ENCODE peak calls at places on chromosomes 4 and X, in seven cellular contexts. Y, T, V, F, R, A and Z are unnamed samples. For H3K4me1 and H3K9me3, the result is how much of the 10 kb centered on the place peaks cover.

GRCh38 chr4:3438847-3439180 is 3.0 kb upstream of the HGFAC start:
- DNase-seq in Y (no peak), T (no peak), V (no peak), F (no peak), R (no peak), A (no peak), Z (no peak)

GRCh38 chr4:100431416-100431815 is 86.4 kb downstream of the EMCN start:
- DNase-seq in Y (no peak), T (no peak), V (no peak), F (no peak), R (no peak), A (no peak), Z (no peak)

GRCh38 chr4:169658196-169658595 is 37.8 kb downstream of the CLCN3 start:
- DNase-seq in Y (no peak), T (no peak), V (no peak), F (no peak), R (no peak), A (no peak), Z (no peak)

GRCh38 chr4:68256284-68256683 is 10.8 kb upstream of the TMPRSS11B start:
- DNase-seq in Y (no peak), T (no peak), V (no peak), F (no peak), R (no peak), A (no peak), Z (no peak)

GRCh38 chr4:101961144-101961543 is 170.6 kb downstream of the BANK1 start:
- DNase-seq in Y (no peak), T (no peak), V (no peak), F (no peak), R (no peak), A (peak), Z (no peak)

GRCh38 chrX:134592303-134592702 is 66.0 kb downstream of the PLAC1 start:
- DNase-seq in Y (no peak), T (no peak), V (no peak), F (no peak), R (no peak), A (no peak), Z (no peak)

GRCh38 chrX:1581132-1581531 is 10.3 kb upstream of the AKAP17A start:
- DNase-seq in Y (peak), T (peak), V (peak), F (peak), R (no peak), A (peak), Z (peak)

GRCh38 chr4:40309250-40309774 is 25.8 kb upstream of the CHRNA9 start:
- DNase-seq in Y (peak), T (peak), V (peak), F (peak), R (peak), A (peak), Z (peak)

GRCh38 chr4:114998316-114998715 is 115.1 kb downstream of the NDST4 start:
- DNase-seq in Y (no peak), T (no peak), V (no peak), F (no peak), R (no peak), A (no peak), Z (no peak)

GRCh38 chrX:134542485-134542884 is 82.5 kb downstream of the HPRT1 start:
- DNase-seq in Y (no peak), T (peak), V (no peak), F (no peak), R (no peak), A (peak), Z (no peak)

GRCh38 chrX:70132877-70133302 is 357 bp upstream of the IGBP1 start:
- DNase-seq in Y (no peak), T (no peak), V (no peak), F (no peak), R (no peak), A (no peak), Z (no peak)

GRCh38 chrX:147565239-147565638 is 346.5 kb upstream of the FMR1 start:
- DNase-seq in Y (no peak), T (no peak), V (no peak), F (no peak), R (no peak), A (no peak), Z (no peak)

GRCh38 chr4:78369691-78370090 is 181.9 kb upstream of the ANXA3 start:
- DNase-seq in Y (no peak), T (peak), V (no peak), F (no peak), R (no peak), A (no peak), Z (no peak)

GRCh38 chr4:48109413-48110263 is 24.4 kb downstream of the TXK start:
- DNase-seq in Y (no peak), T (peak), V (peak), F (peak), R (no peak), A (peak), Z (peak)

GRCh38 chr4:151325320-151326246 is at the start of gene SH3D19:
- DNase-seq in Y (peak), T (peak), V (peak), F (no peak), R (peak), A (peak), Z (no peak)

GRCh38 chr4:10063544-10064300 is 42.4 kb upstream of the SLC2A9 start:
- DNase-seq in Y (peak), T (peak), V (no peak), F (no peak), R (peak), A (peak), Z (no peak)

GRCh38 chr4:140300271-140300970 is 73.0 kb upstream of the SCOC start:
- DNase-seq in Y (no peak), T (peak), V (no peak), F (no peak), R (no peak), A (peak), Z (no peak)

DNA sequence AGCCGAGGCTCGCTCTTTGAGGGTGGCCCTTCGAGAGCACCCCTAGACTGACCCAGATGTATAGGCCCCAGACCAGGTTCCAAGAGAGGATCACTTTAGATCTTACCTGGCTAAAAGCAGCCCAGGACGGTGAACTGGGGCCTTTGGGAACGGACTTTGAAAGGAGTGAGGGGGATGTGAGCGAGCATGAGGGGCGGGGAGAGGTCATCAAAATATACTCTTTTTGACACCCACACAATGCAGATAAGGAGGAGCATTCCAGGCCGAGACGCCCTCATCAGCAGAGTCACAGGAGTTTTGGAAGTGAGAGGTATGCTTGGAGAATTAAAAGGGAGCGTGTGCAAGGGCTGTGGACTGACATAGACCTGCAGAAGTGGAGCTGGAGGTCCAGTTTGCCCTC is 528 bp downstream of the NSDHL start:
- DNase-seq in Y (no peak), T (no peak), V (no peak), F (no peak), R (no peak), A (no peak), Z (no peak)
- H3K4me1 ChIP-seq in Y (under half), T (under half), V (under half), F (under half), R (under half), A (under half), Z (under half)

GRCh38 chrX:125710403-125711062 is 390.9 kb downstream of the TEX13C start:
- DNase-seq in Y (no peak), T (no peak), V (no peak), F (no peak), R (no peak), A (no peak), Z (no peak)
- H3K9me3 ChIP-seq in Y (under half), T (under half), V (under half), F (under half), R (under half), A (under half), Z (under half)

GRCh38 chr4:77170926-77171325 is 13.9 kb downstream of the CCNG2 start:
- DNase-seq in Y (no peak), T (no peak), V (no peak), F (no peak), R (no peak), A (no peak), Z (no peak)

GRCh38 chr4:77174426-77174825 is 17.4 kb downstream of the CCNG2 start:
- DNase-seq in Y (no peak), T (no peak), V (no peak), F (no peak), R (no peak), A (no peak), Z (no peak)

GRCh38 chr4:77169496-77169895 is 12.5 kb downstream of the CCNG2 start:
- DNase-seq in Y (no peak), T (peak), V (no peak), F (no peak), R (no peak), A (no peak), Z (no peak)

GRCh38 chr4:77175201-77175610 is 18.2 kb downstream of the CCNG2 start:
- DNase-seq in Y (no peak), T (no peak), V (no peak), F (no peak), R (no peak), A (no peak), Z (no peak)

DNA sequence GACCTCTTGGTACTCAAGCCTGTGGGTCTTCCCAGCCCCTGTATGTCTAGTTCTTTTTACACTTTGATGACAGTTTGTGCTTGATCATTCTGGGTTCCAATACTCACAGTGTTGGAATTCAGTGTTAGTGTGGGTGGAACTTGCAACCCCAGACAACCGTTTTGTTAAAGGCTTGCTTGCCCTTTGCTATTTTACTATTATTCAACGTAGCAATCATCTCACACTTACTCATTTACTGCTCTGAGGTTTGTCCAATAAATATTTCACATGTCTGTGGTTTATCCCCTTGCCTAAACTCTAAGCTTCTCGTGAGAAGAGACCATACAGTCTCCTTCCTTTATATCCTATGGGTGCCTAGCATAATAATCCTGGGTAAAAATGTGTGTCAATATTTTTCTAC is 15.3 kb downstream of the CCNG2 start:
- DNase-seq in Y (no peak), T (peak), V (no peak), F (no peak), R (no peak), A (no peak), Z (no peak)
- H3K4me1 ChIP-seq in Y (under half), T (under half), V (under half), F (under half), R (under half), A (under half), Z (under half)

GRCh38 chrX:143694881-143695280 is 25.7 kb downstream of the SPANXN2 start:
- DNase-seq in Y (no peak), T (no peak), V (no peak), F (no peak), R (no peak), A (no peak), Z (no peak)
- H3K9me3 ChIP-seq in Y (under half), T (under half), V (under half), F (under half), R (under half), A (under half), Z (under half)